ENCODE peak calls at places on chromosome 5, in five cellular contexts. S is H9, V is neuronal stem cell, A is H1, H is mesenchymal stem cell. Y is an unnamed sample.

GRCh38 chr5:32865475-32865874 is 154.4 kb downstream of the NPR3 start:
- DNase-seq in S (no peak), H (no peak), A (no peak), V (no peak), Y (no peak)

GRCh38 chr5:177304392-177305119 is 957 bp downstream of the PRELID1 start:
- DNase-seq in V (no peak), S (no peak), A (no peak), H (peak), Y (peak)

GRCh38 chr5:40497573-40497972 is 182.1 kb upstream of the PTGER4 start:
- DNase-seq in V (no peak), A (no peak), H (no peak), S (no peak), Y (no peak)

GRCh38 chr5:35736280-35736679 is 118.6 kb downstream of the SPEF2 start:
- DNase-seq in S (no peak), V (no peak), A (no peak), H (no peak), Y (no peak)

GRCh38 chr5:174323878-174324281 is 278.4 kb downstream of the NSG2 start:
- DNase-seq in H (peak), V (peak), S (peak), A (peak), Y (peak)

GRCh38 chr5:137888489-137888874 is 775 bp upstream of the PKD2L2 start:
- DNase-seq in A (no peak), S (no peak), H (no peak), V (no peak), Y (no peak)

GRCh38 chr5:170791325-170791954 is 7.9 kb downstream of the GABRP start:
- DNase-seq in S (peak), H (peak), V (peak), A (peak), Y (peak)

GRCh38 chr5:149337746-149338145 is 7.6 kb upstream of the GRPEL2 start:
- DNase-seq in A (no peak), V (no peak), S (no peak), H (no peak), Y (no peak)

GRCh38 chr5:33968133-33969005 is 16.1 kb downstream of the SLC45A2 start:
- DNase-seq in V (no peak), S (no peak), H (no peak), A (no peak), Y (no peak)

GRCh38 chr5:90767710-90768109 is 209.1 kb downstream of the ADGRV1 start:
- DNase-seq in V (no peak), A (no peak), S (no peak), H (no peak), Y (no peak)

GRCh38 chr5:14270212-14270702 is 127.1 kb downstream of the TRIO start:
- DNase-seq in A (no peak), S (peak), H (peak), V (peak), Y (no peak)

GRCh38 chr5:146965781-146966659 is 87.5 kb upstream of the PPP2R2B start:
- DNase-seq in A (peak), V (peak), H (peak), S (peak), Y (peak)

GRCh38 chr5:643811-644271 is 31.7 kb downstream of the CEP72 start:
- DNase-seq in H (no peak), V (no peak), A (no peak), S (no peak), Y (no peak)

GRCh38 chr5:141343242-141343952 is at the start of gene PCDHGA3:
- DNase-seq in S (no peak), H (no peak), A (no peak), V (no peak), Y (peak)

GRCh38 chr5:19370655-19371386 is 617.2 kb downstream of the CDH18 start:
- DNase-seq in A (no peak), H (peak), S (no peak), V (no peak), Y (no peak)

GRCh38 chr5:123285122-123286011 is 137.8 kb downstream of the CEP120 start:
- DNase-seq in S (peak), A (peak), V (peak), H (peak), Y (no peak)

GRCh38 chr5:116532762-116533525 is 41.7 kb downstream of the SEMA6A start:
- DNase-seq in H (no peak), A (no peak), S (no peak), V (no peak), Y (no peak)

GRCh38 chr5:151740336-151740942 is 18.0 kb downstream of the ATOX1 start:
- DNase-seq in H (peak), V (peak), S (peak), A (peak), Y (peak)

GRCh38 chr5:57175586-57175985 is 1.7 kb downstream of the GPBP1 start:
- DNase-seq in V (no peak), S (no peak), A (no peak), H (peak), Y (no peak)

GRCh38 chr5:175378444-175379028 is 65.4 kb downstream of the DRD1 start:
- DNase-seq in V (no peak), A (no peak), S (no peak), H (peak), Y (no peak)

GRCh38 chr5:66821626-66822429 is 225.6 kb downstream of the MAST4 start:
- DNase-seq in S (no peak), A (no peak), H (no peak), V (no peak), Y (no peak)

GRCh38 chr5:91092859-91093843 is 290.0 kb downstream of the ARRDC3 start:
- DNase-seq in V (no peak), A (no peak), S (no peak), H (no peak), Y (peak)

GRCh38 chr5:8675182-8675581 is 806.2 kb downstream of the MTRR start:
- DNase-seq in A (no peak), V (no peak), H (no peak), S (no peak), Y (no peak)
- H2AK5ac ChIP-seq in A (no peak), V (no peak), H (no peak), S (no peak), Y (no peak)

DNA sequence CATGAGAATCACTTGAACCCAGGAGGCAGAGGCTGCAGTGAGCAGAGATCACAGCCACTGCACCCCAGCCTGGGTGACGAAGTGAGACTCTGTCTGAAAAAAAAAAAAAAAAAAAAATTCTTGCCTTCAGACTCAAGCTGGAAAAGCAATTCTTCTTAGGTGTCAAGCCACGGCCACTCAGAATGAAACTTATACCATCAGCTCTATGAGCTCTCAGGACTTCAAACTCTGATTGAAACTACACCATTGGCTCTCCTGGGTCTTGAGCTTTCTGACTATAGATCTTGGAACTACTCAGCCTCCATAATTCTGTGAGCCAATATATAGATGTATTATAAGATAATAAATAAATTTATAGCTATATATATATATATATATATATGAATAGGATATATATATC is 12.9 kb upstream of the FGF10 start:
- DNase-seq in S (no peak), H (no peak), V (no peak), A (no peak), Y (no peak)
- H2BK12ac ChIP-seq in S (no peak), H (no peak), V (no peak), A (no peak), Y (no peak)

GRCh38 chr5:95901676-95902646 is 59.7 kb downstream of the ELL2 start:
- DNase-seq in H (peak), A (no peak), S (no peak), V (no peak), Y (peak)
- H2AK5ac ChIP-seq in H (no peak), A (no peak), S (no peak), V (no peak), Y (no peak)

GRCh38 chr5:156634301-156634700 is 215.8 kb upstream of the PPP1R2B start:
- DNase-seq in A (no peak), S (no peak), V (no peak), H (no peak), Y (no peak)
- H2BK12ac ChIP-seq in A (no peak), S (no peak), V (no peak), H (no peak), Y (no peak)

DNA sequence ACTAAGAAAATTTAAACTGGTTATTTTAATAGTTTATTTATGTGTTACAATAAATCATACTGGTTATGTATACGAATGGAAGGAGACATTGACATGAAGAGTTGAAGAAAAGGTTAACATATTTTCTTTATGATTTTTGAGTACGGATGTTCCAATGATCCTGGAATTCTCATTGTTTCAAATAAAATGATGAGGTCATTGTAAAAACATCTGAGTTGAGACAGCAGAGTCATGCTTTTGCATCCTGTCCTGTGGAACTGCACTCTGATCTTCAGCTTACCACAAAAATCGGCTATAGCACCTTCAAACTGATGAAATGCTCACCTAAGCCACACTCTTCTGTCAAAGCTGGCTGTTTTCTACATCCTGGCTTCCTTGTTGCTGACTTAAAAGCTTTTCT is 67.8 kb downstream of the PTCD2 start:
- DNase-seq in S (no peak), A (no peak), V (no peak), H (peak), Y (peak)
- H2AK5ac ChIP-seq in S (no peak), A (no peak), V (no peak), H (no peak), Y (no peak)

GRCh38 chr5:158284242-158284641 is 425.3 kb upstream of the CLINT1 start:
- DNase-seq in V (no peak), A (no peak), S (no peak), H (no peak), Y (no peak)

GRCh38 chr5:158283341-158283740 is 424.4 kb upstream of the CLINT1 start:
- DNase-seq in H (no peak), A (no peak), S (no peak), V (no peak), Y (no peak)

GRCh38 chr5:158286827-158287226 is 427.9 kb upstream of the CLINT1 start:
- DNase-seq in V (no peak), A (no peak), H (no peak), S (no peak), Y (no peak)

GRCh38 chr5:158287643-158288228 is 428.8 kb upstream of the CLINT1 start:
- DNase-seq in V (no peak), H (peak), A (no peak), S (no peak), Y (no peak)

GRCh38 chr5:158285771-158286170 is 426.8 kb upstream of the CLINT1 start:
- DNase-seq in A (no peak), V (no peak), S (no peak), H (no peak), Y (no peak)
- H2BK12ac ChIP-seq in A (no peak), V (no peak), S (no peak), H (no peak), Y (no peak)

DNA sequence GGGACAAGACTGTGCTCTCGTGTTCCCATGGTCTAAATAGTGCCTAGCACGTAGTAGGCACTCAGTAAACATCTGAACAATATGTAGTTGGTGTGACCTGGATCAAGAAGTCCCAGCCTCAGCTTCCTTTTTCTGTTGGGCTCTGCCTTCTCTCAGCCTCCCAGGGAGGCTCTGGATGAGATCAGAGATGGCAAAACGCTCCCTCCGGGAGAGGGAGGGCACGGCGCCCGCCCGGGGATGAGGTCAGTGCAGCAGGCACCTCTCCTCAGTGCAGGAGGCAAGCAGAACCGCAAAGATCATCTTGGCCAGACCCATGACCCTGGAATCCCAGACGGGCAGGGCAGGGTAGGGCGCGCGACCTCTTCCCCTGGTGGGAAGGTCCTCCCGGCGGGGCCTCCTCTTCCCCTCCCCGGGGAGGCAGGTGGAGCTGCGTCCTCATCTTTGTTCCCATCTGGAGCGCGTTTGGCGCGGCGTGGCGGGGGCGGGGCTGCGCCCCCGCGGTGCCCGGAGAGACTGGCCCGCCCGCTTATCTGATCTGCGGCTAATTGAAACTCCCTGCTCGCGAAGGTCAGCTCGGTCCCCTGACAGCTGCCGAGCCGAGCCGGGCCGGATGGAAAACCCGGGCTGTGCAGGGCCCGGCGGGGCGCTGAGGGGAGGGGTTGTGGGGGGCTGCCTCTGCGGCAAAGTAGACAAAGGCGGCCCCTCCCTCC is 60.9 kb downstream of the CXXC5 start:
- DNase-seq in H (peak), V (peak), S (no peak), A (no peak), Y (peak)
- H2AK5ac ChIP-seq in H (peak), V (peak), S (no peak), A (peak), Y (peak)